ENCODE peak calls at places on chromosomes 5 and 9, in four cellular contexts. A is B cell, J is transverse colon, B is colonic mucosa. L is an unnamed sample.

GRCh38 chr9:16445141-16445920 is 425.1 kb downstream of the BNC2 start:
- DNase-seq in B (no peak), J (no peak), A (no peak), L (peak)

GRCh38 chr5:116358911-116359418 is 215.7 kb downstream of the SEMA6A start:
- DNase-seq in B (no peak), J (no peak), A (peak), L (no peak)

GRCh38 chr5:37208883-37209808 is 40.0 kb downstream of the CPLANE1 start:
- DNase-seq in B (no peak), A (peak), J (no peak), L (peak)

GRCh38 chr9:99272866-99273265 is 50.8 kb downstream of the SEC61B start:
- DNase-seq in J (no peak), B (no peak), A (no peak), L (no peak)

GRCh38 chr9:134568116-134568515 is 73.5 kb upstream of the COL5A1 start:
- DNase-seq in A (no peak), J (no peak), B (peak), L (no peak)

GRCh38 chr9:89247431-89248370 is 63.3 kb upstream of the CKS2 start:
- DNase-seq in J (no peak), B (no peak), A (no peak), L (no peak)

GRCh38 chr9:68705636-68706578 is 867 bp downstream of the PIP5K1B start:
- DNase-seq in A (peak), J (peak), B (peak), L (no peak)

GRCh38 chr9:136059851-136060670 is 35.0 kb downstream of the NACC2 start:
- DNase-seq in A (no peak), B (no peak), J (no peak), L (peak)

GRCh38 chr5:181217111-181217804 is 5.8 kb upstream of the TRIM41 start:
- DNase-seq in J (peak), A (peak), B (peak), L (peak)

GRCh38 chr9:126721531-126722098 is 83.2 kb upstream of the ZBTB43 start:
- DNase-seq in B (no peak), J (no peak), A (peak), L (no peak)

GRCh38 chr5:172437445-172438303 is 16.7 kb downstream of the SH3PXD2B start:
- DNase-seq in A (no peak), B (peak), J (peak), L (peak)

GRCh38 chr5:171907731-171908343 is 98.6 kb downstream of the FBXW11 start:
- DNase-seq in B (peak), A (peak), J (peak), L (peak)

GRCh38 chr9:107039546-107039945 is 176.6 kb downstream of the ZNF462 start:
- DNase-seq in J (no peak), A (no peak), B (no peak), L (no peak)

GRCh38 chr9:13266172-13266571 is 13.3 kb downstream of the MPDZ start:
- DNase-seq in J (no peak), A (no peak), B (no peak), L (peak)

GRCh38 chr9:34377402-34377741 is 674 bp upstream of the MYORG start:
- DNase-seq in B (peak), J (peak), A (no peak), L (no peak)

GRCh38 chr9:135547756-135548736 is 2.1 kb downstream of the OBP2A start:
- DNase-seq in J (no peak), A (no peak), B (no peak), L (no peak)

GRCh38 chr5:9499498-9499876 is 46.4 kb downstream of the SEMA5A start:
- DNase-seq in A (no peak), J (no peak), B (no peak), L (no peak)

GRCh38 chr5:179858241-179858585 is 404 bp downstream of the MRNIP start:
- DNase-seq in B (peak), J (peak), A (peak), L (peak)

GRCh38 chr5:153350192-153350883 is 140.1 kb upstream of the GRIA1 start:
- DNase-seq in J (no peak), A (no peak), B (no peak), L (no peak)

GRCh38 chr5:61600141-61600480 is 268.1 kb downstream of the ZSWIM6 start:
- DNase-seq in A (no peak), J (no peak), B (no peak), L (no peak)

GRCh38 chr5:61604076-61604475 is 272.0 kb downstream of the ZSWIM6 start:
- DNase-seq in B (no peak), J (no peak), A (no peak), L (no peak)

GRCh38 chr5:61604626-61605025 is 272.6 kb downstream of the ZSWIM6 start:
- DNase-seq in J (no peak), A (no peak), B (no peak), L (no peak)

GRCh38 chr5:61600945-61601491 is 269.0 kb downstream of the ZSWIM6 start:
- DNase-seq in J (no peak), A (no peak), B (no peak), L (no peak)

DNA sequence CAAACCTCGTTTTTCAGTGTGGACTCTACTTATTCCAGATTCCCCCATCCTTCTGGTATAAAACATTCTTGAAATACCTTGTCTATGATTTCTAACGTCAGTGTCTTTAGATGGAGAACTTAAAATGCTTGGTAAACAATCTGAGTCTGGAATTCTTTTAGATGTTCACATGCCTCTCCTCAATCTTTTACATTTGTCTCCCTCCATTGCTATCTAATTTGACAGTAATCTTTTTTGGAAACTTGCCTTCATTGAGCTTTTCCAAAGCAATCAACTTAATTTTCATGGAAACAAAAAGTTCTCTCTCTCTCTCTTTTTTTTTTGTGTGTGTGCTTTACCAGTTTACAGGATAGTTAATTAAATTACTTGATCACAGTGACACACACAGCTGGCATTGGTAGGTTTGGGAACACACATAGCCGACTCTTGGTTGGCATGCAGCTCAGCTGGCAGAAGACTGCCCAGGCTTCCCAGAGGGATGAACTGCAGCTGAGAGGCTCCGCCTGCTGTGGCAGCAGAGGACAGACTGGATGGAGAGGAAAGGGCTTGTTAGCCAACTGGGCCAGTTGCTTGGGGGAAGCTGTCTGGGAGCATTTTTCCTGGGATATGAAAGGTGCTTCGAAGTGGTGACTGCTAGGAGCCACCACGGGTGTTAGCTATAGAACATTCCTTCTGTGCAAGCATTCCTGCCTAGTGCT is 271.3 kb downstream of the ZSWIM6 start:
- DNase-seq in J (no peak), A (no peak), B (no peak), L (no peak)
- TF ChIP-seq CTCF in J (no peak), A (no peak), B (no peak), L (no peak)

GRCh38 chr9:92657296-92658094 is 12.4 kb downstream of the IPPK start:
- DNase-seq in B (no peak), A (no peak), J (no peak), L (no peak)

GRCh38 chr9:92658176-92658575 is 11.8 kb downstream of the IPPK start:
- DNase-seq in J (no peak), B (no peak), A (no peak), L (no peak)

GRCh38 chr9:92655896-92656536 is 13.9 kb downstream of the IPPK start:
- DNase-seq in B (no peak), J (no peak), A (no peak), L (no peak)

GRCh38 chr9:92655366-92655765 is 14.6 kb downstream of the IPPK start:
- DNase-seq in A (no peak), J (no peak), B (no peak), L (no peak)

DNA sequence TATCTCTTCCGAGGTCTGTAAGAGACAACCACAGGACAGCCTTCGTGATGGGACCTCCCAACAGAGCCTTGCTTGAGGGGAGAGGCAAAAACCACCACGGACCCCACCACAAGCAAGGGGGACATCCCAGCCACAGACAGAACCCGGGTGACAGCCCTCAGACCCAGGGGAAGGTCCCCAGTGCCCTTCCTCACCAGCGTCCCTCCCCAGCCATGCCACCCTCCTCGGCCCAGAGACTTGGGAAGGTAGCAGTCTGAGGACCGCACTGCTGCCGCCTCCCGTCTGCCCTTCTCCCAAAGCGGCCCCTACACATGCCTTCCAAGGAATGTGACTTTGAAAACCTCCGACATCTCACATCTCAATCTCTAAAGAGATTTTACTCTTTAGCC is 13.4 kb downstream of the IPPK start:
- DNase-seq in J (no peak), A (no peak), B (no peak), L (no peak)
- TF ChIP-seq CTCF in J (no peak), A (no peak), B (no peak), L (no peak)

DNA sequence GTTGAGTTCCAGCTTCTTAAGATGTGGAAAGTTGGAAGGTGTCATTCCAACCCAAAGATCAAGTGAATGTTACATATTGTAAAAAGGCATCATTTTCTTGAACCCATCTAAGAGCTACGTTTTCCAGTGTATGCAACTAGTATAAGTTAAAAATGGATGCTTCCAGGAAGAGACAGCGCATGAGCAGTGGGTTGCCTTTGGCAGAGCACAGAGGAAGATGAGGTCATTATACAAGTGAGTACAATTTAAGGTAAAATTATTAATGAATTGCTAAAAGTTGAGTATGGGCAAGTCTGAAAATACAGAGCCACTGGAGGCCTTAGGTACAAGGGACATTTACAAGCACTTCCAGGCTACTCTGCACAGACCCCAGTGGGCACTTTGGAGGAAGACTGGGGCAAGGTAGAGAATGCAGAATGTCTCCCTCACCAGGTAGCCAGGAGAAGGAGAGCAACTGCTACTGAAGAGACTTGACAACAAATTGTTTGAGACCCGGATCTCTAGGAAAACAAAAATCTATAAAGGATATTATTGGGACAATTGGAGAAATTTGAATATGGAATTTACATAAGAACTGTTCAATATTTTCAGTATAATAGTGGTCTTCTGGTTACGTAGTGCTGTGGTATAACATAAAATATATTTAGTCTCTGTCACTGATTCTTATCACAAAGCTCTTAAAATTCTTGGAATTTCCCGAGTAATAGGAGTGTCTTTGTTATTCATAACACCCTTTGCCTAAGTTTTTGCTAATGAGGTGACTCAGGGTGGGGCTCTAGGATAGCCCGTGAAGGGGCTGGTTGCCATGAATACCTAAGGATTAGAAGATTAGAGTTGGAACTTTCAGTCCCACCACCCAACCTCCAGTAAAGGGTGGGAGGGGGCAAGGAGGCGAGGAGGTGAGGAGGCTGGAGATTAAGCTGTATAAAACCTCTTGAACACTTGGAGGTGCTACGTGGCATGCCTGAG is 129.9 kb upstream of the FER start:
- DNase-seq in B (no peak), J (no peak), A (no peak), L (no peak)
- TF ChIP-seq CTCF in B (no peak), J (no peak), A (no peak), L (peak)

DNA sequence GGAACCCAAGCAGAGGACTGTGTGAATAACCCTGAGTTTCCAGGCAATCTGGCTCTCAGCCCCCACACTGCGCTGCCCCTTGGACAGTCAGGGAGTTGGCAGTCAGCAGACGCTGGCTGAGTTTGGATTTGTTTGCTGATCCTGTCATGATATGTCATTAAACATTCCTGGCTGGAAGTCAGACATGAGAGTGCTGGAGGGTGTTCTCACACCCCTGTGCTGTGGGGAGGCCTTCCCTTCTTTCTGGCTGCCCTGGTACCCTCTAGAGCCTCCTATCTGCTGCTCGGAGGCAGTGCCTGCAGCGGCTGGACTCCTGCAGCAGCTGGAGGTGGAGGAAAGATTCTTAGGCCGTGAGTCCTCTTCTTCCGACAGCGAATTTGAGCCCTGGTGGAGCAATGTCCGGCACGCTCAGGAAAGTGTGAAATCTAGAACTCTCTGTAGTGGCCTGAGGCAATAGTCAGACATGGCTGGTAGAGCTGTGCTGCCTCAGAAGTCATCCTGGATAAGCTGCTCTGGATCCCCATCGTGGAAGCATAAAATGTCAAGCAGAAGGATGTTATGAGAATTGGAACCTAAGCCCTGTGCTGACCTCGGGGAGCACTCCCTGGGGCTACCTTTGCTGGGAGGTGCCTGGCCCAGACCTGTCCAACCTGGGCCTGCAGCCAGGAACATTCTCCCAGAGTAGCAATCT is 72.0 kb downstream of the PDE8B start:
- DNase-seq in B (no peak), A (no peak), J (no peak), L (peak)
- TF ChIP-seq CTCF in B (no peak), A (no peak), J (no peak), L (peak)

DNA sequence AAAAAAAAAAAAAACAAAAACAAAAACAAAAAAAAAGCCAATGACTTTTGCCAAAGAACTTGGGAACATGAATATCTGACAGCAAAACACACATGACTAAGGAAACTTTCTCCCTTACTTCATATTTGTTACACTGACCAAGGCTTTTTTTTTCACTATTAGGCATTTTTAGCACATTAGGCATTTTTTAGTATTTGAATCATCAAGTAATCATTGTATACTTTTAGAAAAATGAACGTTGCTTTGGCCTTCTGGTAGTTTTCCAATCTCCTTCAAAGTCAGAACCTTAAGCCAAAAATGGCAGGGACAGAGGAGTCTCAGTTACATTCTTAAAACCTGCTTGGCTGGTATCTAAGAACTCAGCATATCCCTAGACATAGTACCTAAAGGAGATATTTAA is 19.3 kb downstream of the NREP start:
- DNase-seq in B (no peak), A (no peak), J (no peak), L (peak)
- TF ChIP-seq CTCF in B (no peak), A (no peak), J (no peak), L (no peak)

DNA sequence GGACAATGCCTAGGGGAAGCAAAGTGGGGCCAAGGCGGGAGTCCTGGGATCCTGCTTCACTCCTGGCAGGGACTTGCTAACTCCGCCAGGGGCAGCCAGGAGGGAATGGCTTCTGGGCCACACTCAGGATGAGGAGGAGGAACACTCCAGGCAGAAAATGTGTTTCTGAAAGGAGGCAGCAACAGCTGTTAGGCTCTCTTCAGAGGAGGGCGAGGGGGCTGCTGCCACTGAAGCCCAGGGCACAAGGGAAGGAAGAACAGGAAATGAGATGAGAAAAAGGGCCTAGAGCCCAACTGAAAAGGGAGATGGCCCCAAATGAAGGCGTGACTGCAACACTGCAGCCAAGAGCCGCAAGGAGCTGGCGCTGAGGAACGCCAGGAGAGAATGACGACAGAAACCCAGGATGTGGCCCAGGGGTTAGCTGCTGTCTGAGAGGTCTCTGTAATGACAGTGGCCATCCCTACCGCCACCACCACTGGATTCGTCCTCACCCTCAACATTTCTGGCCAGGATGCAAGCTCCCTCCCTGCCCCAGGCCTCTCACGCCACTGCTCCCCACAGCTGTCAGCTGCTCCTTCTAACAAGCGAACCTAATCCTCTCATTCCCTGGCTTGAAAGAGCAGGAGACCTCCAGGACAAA is 15.8 kb downstream of the PSMB7 start:
- DNase-seq in B (no peak), J (no peak), A (no peak), L (peak)
- TF ChIP-seq CTCF in B (no peak), J (no peak), A (no peak), L (no peak)